ENCODE peak calls at places on chromosomes 16 and 17, in ten cellular contexts. M is NCI-H446, W is NCI-H2029 treated with DMSO at 0.1 percent for 48 hours, Q is gastrocnemius medialis, O is RCC 7860, Y is fibroblast of pulmonary artery, X is A673, N is cerebellar nuclear complex, F is EL, I is AG10803. T is an unnamed sample.

GRCh38 chr17:79019631-79020584 is 4.1 kb upstream of the C1QTNF1 start:
- DNase-seq in Q (peak), Y (peak), I (peak), X (peak), F (peak), N (no peak), W (no peak), M (peak), O (peak), T (peak)

GRCh38 chr17:65558683-65559311 is 2.7 kb downstream of the AXIN2 start:
- DNase-seq in Y (no peak), N (no peak), Q (no peak), W (no peak), X (peak), M (no peak), I (no peak), O (no peak), F (no peak), T (no peak)

GRCh38 chr16:19130852-19131808 is 17.4 kb downstream of the ITPRIPL2 start:
- DNase-seq in I (peak), X (peak), N (no peak), F (peak), O (peak), W (no peak), Y (peak), Q (peak), M (no peak), T (peak)

GRCh38 chr16:8088820-8089338 is 501.4 kb downstream of the TMEM114 start:
- DNase-seq in F (no peak), N (no peak), Y (no peak), I (no peak), Q (no peak), X (no peak), O (no peak), M (no peak), W (no peak), T (no peak)

GRCh38 chr16:79610771-79611170 is 10.2 kb upstream of the MAF start:
- DNase-seq in M (no peak), N (no peak), O (no peak), X (no peak), I (no peak), W (no peak), Y (no peak), Q (no peak), F (no peak), T (no peak)

GRCh38 chr17:67511012-67511411 is 133.9 kb downstream of the PITPNC1 start:
- DNase-seq in N (no peak), M (no peak), X (no peak), W (peak), Q (no peak), F (no peak), Y (peak), I (no peak), O (no peak), T (no peak)

GRCh38 chr16:85515830-85516397 is 97.2 kb upstream of the GSE1 start:
- DNase-seq in I (no peak), N (no peak), M (no peak), O (no peak), W (no peak), Y (no peak), F (peak), X (no peak), Q (no peak), T (no peak)

GRCh38 chr17:76506408-76507328 is 5.4 kb upstream of the RHBDF2 start:
- DNase-seq in I (peak), W (peak), O (peak), Y (peak), F (peak), M (peak), N (peak), X (peak), Q (peak), T (peak)

GRCh38 chr17:29399634-29400033 is 9.5 kb downstream of the TAOK1 start:
- DNase-seq in I (no peak), Y (no peak), O (no peak), W (no peak), M (no peak), X (no peak), Q (no peak), N (no peak), F (no peak), T (no peak)

GRCh38 chr17:2624292-2624731 is 30.9 kb downstream of the PAFAH1B1 start:
- DNase-seq in M (no peak), Y (no peak), W (no peak), N (no peak), I (no peak), O (no peak), F (no peak), X (peak), Q (no peak), T (no peak)

GRCh38 chr17:50903604-50904521 is 37.7 kb upstream of the TOB1 start:
- DNase-seq in N (no peak), Q (no peak), W (no peak), M (peak), X (no peak), F (peak), Y (peak), O (no peak), I (peak), T (peak)

GRCh38 chr17:67474081-67474661 is 97.1 kb downstream of the PITPNC1 start:
- DNase-seq in M (no peak), F (peak), Y (peak), Q (no peak), O (no peak), I (peak), X (no peak), W (no peak), N (no peak), T (no peak)

GRCh38 chr17:81345211-81346089 is 49.8 kb upstream of the BAHCC1 start:
- DNase-seq in X (peak), N (peak), M (peak), W (peak), Q (peak), I (peak), F (peak), Y (peak), O (peak), T (no peak)

GRCh38 chr17:45973099-45973838 is 25.8 kb upstream of the STH start:
- DNase-seq in O (no peak), Y (no peak), M (no peak), N (peak), F (no peak), Q (peak), X (no peak), I (no peak), W (no peak), T (no peak)

GRCh38 chr17:66399441-66399840 is 97.0 kb downstream of the PRKCA start:
- DNase-seq in W (no peak), I (no peak), O (no peak), X (no peak), F (no peak), Q (no peak), N (no peak), M (no peak), Y (no peak), T (no peak)

GRCh38 chr17:51298508-51299371 is 38.4 kb downstream of the UTP18 start:
- DNase-seq in X (peak), Y (peak), I (peak), F (peak), N (peak), M (peak), O (peak), Q (no peak), W (peak), T (peak)

GRCh38 chr16:4388275-4389021 is 16.8 kb downstream of the VASN start:
- DNase-seq in O (no peak), M (no peak), X (no peak), F (peak), Q (no peak), W (no peak), I (peak), N (no peak), Y (no peak), T (no peak)

GRCh38 chr17:78340183-78340955 is 19.5 kb downstream of the SOCS3 start:
- DNase-seq in M (no peak), I (peak), X (no peak), W (no peak), F (no peak), N (no peak), Y (no peak), Q (no peak), O (no peak), T (no peak)

GRCh38 chr17:79207957-79208356 is 133.3 kb downstream of the ENGASE start:
- DNase-seq in Y (no peak), F (no peak), Q (no peak), N (no peak), I (no peak), M (no peak), X (no peak), W (no peak), O (no peak), T (no peak)

GRCh38 chr16:27242868-27243590 is 25.5 kb downstream of the NSMCE1 start:
- DNase-seq in N (no peak), F (peak), W (no peak), O (peak), X (peak), I (peak), Q (no peak), Y (peak), M (no peak), T (no peak)

GRCh38 chr16:86590501-86591144 is 12.3 kb downstream of the FOXL1 start:
- DNase-seq in F (peak), N (no peak), M (no peak), Q (no peak), W (no peak), I (peak), O (peak), Y (peak), X (no peak), T (no peak)

GRCh38 chr17:28527859-28528258 is 21.7 kb downstream of the FOXN1 start:
- DNase-seq in N (no peak), X (no peak), F (no peak), I (no peak), Q (no peak), W (no peak), M (no peak), Y (no peak), O (no peak), T (no peak)